ENCODE peak calls at places on chromosomes 6 and 20, in eight cellular contexts. O, M, I, D, N, T, L and J are unnamed samples.

GRCh38 chr20:20452254-20452676 is 84.4 kb downstream of the INSM1 start:
- DNase-seq in L (no peak), N (peak; percentile 80), D (peak; percentile 83), M (peak; percentile 93), O (peak; percentile 63), I (peak; percentile 71), T (peak; percentile 76), J (no peak)

GRCh38 chr6:157557541-157557940 is 176.6 kb downstream of the ZDHHC14 start:
- DNase-seq in M (no peak), L (no peak), D (no peak), N (no peak), I (no peak), O (no peak), T (no peak), J (no peak)

GRCh38 chr6:161198781-161199505 is 74.9 kb downstream of the AGPAT4 start:
- DNase-seq in T (no peak), D (no peak), N (no peak), I (no peak), M (no peak), O (no peak), L (no peak), J (no peak)

GRCh38 chr6:110140650-110141049 is 38.8 kb downstream of the WASF1 start:
- DNase-seq in O (no peak), M (no peak), D (peak; percentile 8), L (no peak), N (peak; percentile 3), I (no peak), T (no peak), J (no peak)

GRCh38 chr6:42532038-42532669 is 31.7 kb upstream of the UBR2 start:
- DNase-seq in D (peak; percentile 37), I (no peak), T (no peak), L (no peak), N (peak; percentile 66), O (no peak), M (peak; percentile 77), J (no peak)

GRCh38 chr6:14353263-14353662 is 235.7 kb downstream of the CD83 start:
- DNase-seq in M (no peak), I (no peak), N (no peak), L (no peak), D (no peak), O (no peak), T (no peak), J (no peak)

GRCh38 chr6:154156135-154156948 is 117.3 kb downstream of the OPRM1 start:
- DNase-seq in O (no peak), L (no peak), N (peak; percentile 12), M (peak; percentile 58), T (peak; percentile 48), I (peak; percentile 70), D (peak; percentile 46), J (no peak)

GRCh38 chr6:135256866-135257265 is 75.8 kb downstream of the MYB start:
- DNase-seq in T (no peak), O (no peak), N (no peak), I (no peak), L (no peak), M (no peak), D (no peak), J (no peak)

GRCh38 chr6:437042-437402 is 45.5 kb downstream of the IRF4 start:
- DNase-seq in N (peak; percentile 6), D (no peak), L (no peak), M (no peak), O (no peak), T (no peak), I (no peak), J (no peak)

GRCh38 chr20:49563015-49563980 is 4.6 kb downstream of the PTGIS start:
- DNase-seq in D (no peak), L (peak; percentile 37), I (no peak), M (no peak), O (no peak), N (no peak), T (no peak), J (no peak)

GRCh38 chr6:54846243-54846856 is at the start of gene FAM83B:
- DNase-seq in I (peak; percentile 76), T (peak; percentile 82), M (peak; percentile 71), N (no peak), D (no peak), O (peak; percentile 88), L (peak; percentile 84), J (no peak)

GRCh38 chr6:66103954-66104353 is 396.9 kb upstream of the EYS start:
- DNase-seq in N (no peak), L (no peak), I (no peak), O (no peak), D (no peak), M (no peak), T (no peak), J (no peak)

GRCh38 chr20:621115-621756 is 11.1 kb upstream of the TCF15 start:
- DNase-seq in M (no peak), T (no peak), N (peak; percentile 7), I (no peak), L (no peak), O (no peak), D (no peak), J (no peak)

DNA sequence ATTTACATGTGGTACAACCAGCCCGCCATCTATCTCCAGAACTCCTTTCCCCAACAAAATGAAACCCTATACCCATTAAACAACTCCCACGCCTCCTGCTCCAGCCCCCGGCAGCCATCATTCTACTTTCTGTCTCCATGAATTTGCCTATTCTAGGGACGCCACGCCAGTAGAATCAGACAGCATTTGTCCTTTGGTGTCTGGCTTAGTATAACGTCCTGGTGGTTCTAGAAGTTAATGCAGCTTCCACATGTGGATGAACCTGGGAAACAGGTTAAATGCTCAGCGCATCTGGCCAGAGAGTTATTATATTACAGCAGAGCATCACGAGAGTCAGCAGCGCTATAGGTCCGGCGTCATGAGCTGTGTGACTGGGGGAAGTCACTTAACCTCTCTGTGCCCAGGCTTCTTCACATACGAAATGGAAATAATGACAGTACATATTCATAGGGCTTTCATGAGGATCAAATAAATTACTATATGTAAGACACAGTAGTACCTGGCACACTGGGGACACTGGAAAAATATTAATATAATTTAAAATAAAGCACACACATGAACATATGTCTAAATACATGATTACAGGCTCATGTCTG is 178.7 kb upstream of the TAB2 start:
- DNase-seq in M (no peak), N (no peak), O (no peak), L (no peak), I (no peak), T (no peak), D (no peak), J (no peak)
- TF ChIP-seq CTCF in M (no peak), N (no peak), O (no peak), L (no peak), I (no peak), T (peak; percentile 29), D (no peak), J (no peak)

DNA sequence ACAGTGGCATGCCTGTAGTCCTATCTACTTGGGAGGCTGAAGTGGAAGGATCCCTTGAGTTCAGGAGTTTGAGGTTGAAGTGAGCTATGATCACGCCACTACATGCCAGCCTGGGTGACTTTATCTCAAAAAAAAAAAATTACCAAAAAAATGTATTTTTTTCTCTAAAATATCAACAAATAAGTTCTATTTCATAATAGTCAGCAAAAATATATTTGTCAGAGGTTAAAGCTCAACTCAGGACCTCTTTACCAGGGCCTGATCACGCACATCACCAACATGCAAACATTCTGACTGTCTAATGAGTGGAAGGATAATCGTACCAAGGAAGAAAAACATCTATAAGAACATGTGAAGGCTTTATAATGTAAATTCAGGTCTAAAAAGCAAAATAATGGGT is 387.0 kb downstream of the SYNE1 start:
- DNase-seq in N (no peak), O (no peak), D (no peak), M (no peak), I (no peak), L (no peak), T (no peak), J (no peak)
- H3K36me3 ChIP-seq in N (peaks cover 32% of the 10 kb centered on the region), O (peaks cover 22% of the 10 kb centered on the region), D (no peaks in the 10 kb centered on the region), M (no peaks in the 10 kb centered on the region), I (peaks cover 48% of the 10 kb centered on the region), L (peaks cover 17% of the 10 kb centered on the region), T (no peaks in the 10 kb centered on the region), J (peaks cover 18% of the 10 kb centered on the region)

DNA sequence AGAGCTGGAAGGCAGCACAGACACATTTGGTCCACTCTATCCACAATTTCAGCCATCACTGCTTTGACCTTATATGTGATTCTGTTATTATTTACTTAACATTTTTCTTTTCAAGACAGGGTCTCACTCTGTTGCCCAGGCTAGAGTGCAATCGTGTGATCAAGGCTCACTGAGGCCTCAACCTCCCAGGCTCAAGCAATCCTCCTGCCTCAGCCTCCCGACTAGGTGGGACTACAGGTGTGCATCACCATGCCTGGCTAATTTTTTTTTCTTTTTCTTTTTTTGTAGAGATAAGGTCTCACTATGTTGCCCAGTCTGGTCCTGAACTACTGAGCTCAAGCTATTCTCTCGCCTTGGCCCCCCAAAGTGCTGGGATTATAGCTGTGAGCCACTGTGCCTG is 40.3 kb downstream of the BCL2L1 start:
- DNase-seq in T (no peak), L (no peak), O (no peak), M (no peak), D (no peak), N (no peak), I (no peak), J (no peak)
- H3K27ac ChIP-seq in T (no peak overlapping the region), L (no peak overlapping the region), O (no peak overlapping the region), M (no peak overlapping the region), D (no peak overlapping the region), N (no peak overlapping the region), I (peak overlapping the region; percentile 36), J (peak overlapping the region; percentile 35)

DNA sequence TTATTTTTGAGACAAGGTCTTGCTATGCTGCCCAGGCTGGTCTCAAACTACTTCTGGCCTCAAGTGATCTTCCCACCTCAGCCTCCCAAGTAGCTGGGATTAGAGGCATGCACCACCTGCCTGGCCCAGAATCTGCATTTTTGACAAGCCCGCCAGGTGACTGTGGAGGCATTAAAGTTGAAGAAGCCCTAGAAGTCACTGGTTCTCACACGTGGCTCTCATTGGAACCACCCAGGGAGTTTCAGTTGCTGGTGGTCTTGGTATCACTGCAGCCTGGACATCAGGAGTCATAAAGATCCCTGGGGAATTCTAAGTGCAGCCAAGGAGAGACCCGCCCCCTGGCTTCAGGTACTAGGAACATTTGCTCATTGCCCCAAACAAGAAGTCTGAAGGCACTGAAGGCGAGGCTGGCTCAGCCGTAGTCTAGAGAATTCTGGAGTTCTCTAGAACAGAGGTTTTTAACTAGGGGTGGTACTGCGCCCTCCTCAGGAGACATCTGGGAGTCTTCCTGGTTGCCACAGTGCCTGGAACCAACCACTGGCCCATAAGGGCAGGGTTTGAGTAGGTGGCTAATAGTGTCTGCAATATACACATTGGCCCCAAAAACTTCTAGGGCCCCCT is 182.8 kb downstream of the ZMYND8 start:
- DNase-seq in T (no peak), L (no peak), O (no peak), M (no peak), D (no peak), N (no peak), I (no peak), J (no peak)
- TF ChIP-seq CTCF in T (peak; percentile 40), L (no peak), O (no peak), M (peak; percentile 17), D (no peak), N (no peak), I (no peak), J (no peak)